ENCODE peak calls at places on chromosomes 3 and 15, in five cellular contexts. O, M, Q, E and G are unnamed samples.

GRCh38 chr3:138950006-138950644 is 3.1 kb downstream of the FOXL2NB start:
- DNase-seq in O (no peak), M (peak), Q (no peak), E (peak), G (peak)

GRCh38 chr15:100715571-100716455 is 113.4 kb downstream of the ASB7 start:
- DNase-seq in O (no peak), M (no peak), Q (peak), E (no peak), G (peak)

GRCh38 chr3:194003128-194004057 is 132.6 kb upstream of the HES1 start:
- DNase-seq in O (peak), M (peak), Q (peak), E (peak), G (peak)

GRCh38 chr3:20023663-20024417 is 11.8 kb upstream of the PP2D1 start:
- DNase-seq in O (peak), M (no peak), Q (no peak), E (no peak), G (peak)

GRCh38 chr3:157542711-157543485 is 39.7 kb upstream of the VEPH1 start:
- DNase-seq in O (peak), M (peak), Q (peak), E (peak), G (peak)

GRCh38 chr3:46846624-46847542 is 16.4 kb downstream of the MYL3 start:
- DNase-seq in O (peak), M (no peak), Q (no peak), E (no peak), G (no peak)

GRCh38 chr3:186588619-186589018 is 18.1 kb downstream of the DNAJB11 start:
- DNase-seq in O (no peak), M (no peak), Q (no peak), E (no peak), G (no peak)

GRCh38 chr3:37492977-37493471 is 318.6 kb upstream of the LRRFIP2 start:
- DNase-seq in O (no peak), M (no peak), Q (no peak), E (peak), G (peak)

GRCh38 chr15:75928680-75929608 is 25.3 kb downstream of the FBXO22 start:
- DNase-seq in O (no peak), M (peak), Q (peak), E (peak), G (peak)

GRCh38 chr3:124648551-124648950 is 81.7 kb upstream of the UMPS start:
- DNase-seq in O (no peak), M (no peak), Q (no peak), E (no peak), G (no peak)

GRCh38 chr3:37054370-37054769 is 61.1 kb downstream of the MLH1 start:
- DNase-seq in O (no peak), M (no peak), Q (no peak), E (peak), G (peak)

GRCh38 chr3:195073866-195074860 is 196.8 kb downstream of the XXYLT1 start:
- DNase-seq in O (peak), M (no peak), Q (no peak), E (no peak), G (no peak)